ENCODE peak calls at places on chromosomes 13 and 19, in ten cellular contexts. A, B, K, O, V, D, P, Z, M and E are unnamed samples.
A peak's percentile ranks its signal among the peaks of the same experiment; 100 is the strongest.

GRCh38 chr13:35727881-35728280 is 251.4 kb upstream of the MAB21L1 start:
- DNase-seq in D (no peak), O (no peak), B (no peak), M (no peak), V (no peak), P (no peak), Z (no peak), A (peak; percentile 9), K (peak; percentile 35), E (no peak)

GRCh38 chr19:50516456-50516855 is 2.7 kb upstream of the ASPDH start:
- DNase-seq in M (no peak), A (no peak), O (no peak), D (no peak), K (no peak), P (no peak), V (no peak), Z (no peak), B (no peak), E (no peak)

GRCh38 chr19:17527326-17527725 is 15.9 kb downstream of the PGLS start:
- DNase-seq in K (no peak), B (no peak), A (no peak), O (no peak), D (no peak), M (no peak), V (no peak), Z (no peak), P (no peak), E (no peak)

GRCh38 chr19:33373701-33374405 is at the start of gene CEBPG:
- DNase-seq in A (peak; percentile 70), B (peak; percentile 28), V (peak; percentile 74), Z (no peak), D (no peak), P (no peak), O (peak; percentile 38), M (no peak), K (peak; percentile 58), E (peak; percentile 69)

GRCh38 chr13:104024416-104025170 is 958.4 kb upstream of the SLC10A2 start:
- DNase-seq in Z (no peak), B (no peak), A (no peak), P (no peak), O (peak; percentile 49), V (peak; percentile 91), D (no peak), M (no peak), K (peak; percentile 13), E (no peak)

GRCh38 chr19:2149980-2150793 is 1.2 kb downstream of the AP3D1 start:
- DNase-seq in Z (no peak), K (peak; percentile 41), M (peak; percentile 81), O (peak; percentile 35), V (no peak), D (peak; percentile 60), B (no peak), A (no peak), P (no peak), E (no peak)

GRCh38 chr13:84339456-84339855 is 457.2 kb upstream of the SLITRK1 start:
- DNase-seq in K (no peak), P (no peak), O (no peak), D (no peak), A (no peak), M (no peak), Z (no peak), B (no peak), V (no peak), E (no peak)

GRCh38 chr19:40612831-40613668 is 11.9 kb downstream of the LTBP4 start:
- DNase-seq in B (no peak), V (peak; percentile 79), M (peak; percentile 74), P (no peak), D (no peak), O (peak; percentile 41), K (no peak), A (peak; percentile 90), Z (no peak), E (peak; percentile 85)

GRCh38 chr13:48214519-48215121 is 18.4 kb upstream of the ITM2B start:
- DNase-seq in M (no peak), P (no peak), V (no peak), D (no peak), O (no peak), Z (no peak), A (no peak), K (peak; percentile 57), B (no peak), E (no peak)

GRCh38 chr19:50838239-50838638 is 4.9 kb upstream of the KLK15 start:
- DNase-seq in B (no peak), D (no peak), O (no peak), Z (peak; percentile 25), M (no peak), P (no peak), A (no peak), K (no peak), V (peak; percentile 5), E (no peak)

GRCh38 chr13:111216166-111216960 is 101.3 kb downstream of the ARHGEF7 start:
- DNase-seq in P (no peak), D (no peak), A (peak; percentile 34), V (peak; percentile 47), M (no peak), B (no peak), O (peak; percentile 46), K (no peak), Z (no peak), E (peak; percentile 64)

GRCh38 chr19:17826508-17827056 is 5.3 kb upstream of the INSL3 start:
- DNase-seq in M (no peak), Z (no peak), K (no peak), P (no peak), B (no peak), D (no peak), V (no peak), O (no peak), A (no peak), E (no peak)

GRCh38 chr13:40355126-40355719 is 311.2 kb downstream of the FOXO1 start:
- DNase-seq in O (no peak), Z (no peak), P (no peak), B (no peak), M (no peak), V (no peak), D (no peak), A (no peak), K (no peak), E (no peak)

GRCh38 chr13:112711528-112712265 is 21.9 kb downstream of the ATP11A start:
- DNase-seq in A (peak; percentile 99), M (no peak), O (peak; percentile 98), K (peak; percentile 89), P (peak; percentile 96), B (peak; percentile 94), Z (no peak), V (peak; percentile 87), D (peak; percentile 74), E (peak; percentile 45)

GRCh38 chr19:39140594-39140993 is 15.0 kb downstream of the PAK4 start:
- DNase-seq in M (peak; percentile 22), Z (no peak), V (no peak), D (no peak), O (no peak), A (no peak), K (no peak), B (no peak), P (no peak), E (no peak)

GRCh38 chr19:49555600-49556411 is 24.6 kb downstream of the NOSIP start:
- DNase-seq in V (peak; percentile 53), D (no peak), Z (no peak), B (no peak), P (no peak), M (peak; percentile 95), K (no peak), O (peak; percentile 56), A (peak; percentile 69), E (peak; percentile 87)

GRCh38 chr19:17402982-17403855 is 2.2 kb downstream of the BST2 start:
- DNase-seq in A (peak; percentile 87), M (no peak), D (no peak), B (no peak), K (no peak), Z (no peak), V (peak; percentile 46), P (no peak), O (no peak), E (peak; percentile 71)

GRCh38 chr19:44164327-44164672 is 600 bp upstream of the ZNF226 start:
- DNase-seq in B (no peak), P (no peak), K (no peak), M (no peak), Z (no peak), D (no peak), A (no peak), V (no peak), O (no peak), E (no peak)
- TF ChIP-seq CTCF in B (no peak), P (no peak), K (no peak), M (no peak), Z (no peak), D (no peak), A (no peak), V (no peak), O (no peak), E (no peak)

DNA sequence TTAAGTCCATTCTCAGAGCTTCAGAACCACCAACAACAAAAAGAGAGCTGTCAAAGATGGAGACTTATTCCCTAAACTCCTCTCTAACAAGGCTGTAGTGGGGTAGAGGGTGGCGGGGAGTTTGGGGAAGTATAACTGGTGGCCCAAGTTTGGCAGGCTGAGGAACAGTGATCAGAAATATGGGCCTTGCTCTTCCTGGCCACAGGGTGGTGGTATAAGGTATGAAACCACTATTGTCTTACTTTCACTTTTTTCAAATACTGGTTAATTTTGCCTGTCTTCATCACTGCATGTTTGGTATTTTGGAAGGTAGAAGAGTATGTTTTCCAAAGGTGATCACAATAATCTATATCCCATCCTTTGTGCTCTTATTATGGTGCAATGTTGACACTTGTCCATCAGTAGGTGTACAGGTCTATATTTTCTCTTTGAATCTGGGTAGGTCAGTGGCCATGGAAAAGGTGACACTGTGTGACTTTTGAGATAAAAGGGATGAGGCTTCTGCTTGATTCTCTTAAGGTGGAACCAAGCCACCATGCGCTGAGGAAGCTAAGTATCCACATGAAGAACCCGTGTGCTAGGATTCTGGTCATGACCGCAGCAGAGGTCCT is 23.2 kb upstream of the GPC5 start:
- DNase-seq in K (no peak), V (peak; percentile 49), D (no peak), O (no peak), Z (no peak), A (peak; percentile 24), M (no peak), B (no peak), P (no peak), E (peak; percentile 6)
- TF ChIP-seq CTCF in K (peak; percentile 59), V (peak; percentile 79), D (no peak), O (peak; percentile 68), Z (peak; percentile 61), A (peak; percentile 41), M (no peak), B (peak; percentile 66), P (peak; percentile 69), E (peak; percentile 45)

GRCh38 chr19:18995804-18996241 is 37.5 kb downstream of the SUGP2 start:
- DNase-seq in M (no peak), D (no peak), O (peak; percentile 93), B (peak; percentile 88), A (peak; percentile 75), V (peak; percentile 94), Z (no peak), P (peak; percentile 91), K (peak; percentile 58), E (peak; percentile 45)
- TF ChIP-seq CTCF in M (no peak), D (no peak), O (peak; percentile 92), B (peak; percentile 76), A (no peak), V (peak; percentile 90), Z (peak; percentile 39), P (peak; percentile 94), K (peak; percentile 53), E (peak; percentile 22)

DNA sequence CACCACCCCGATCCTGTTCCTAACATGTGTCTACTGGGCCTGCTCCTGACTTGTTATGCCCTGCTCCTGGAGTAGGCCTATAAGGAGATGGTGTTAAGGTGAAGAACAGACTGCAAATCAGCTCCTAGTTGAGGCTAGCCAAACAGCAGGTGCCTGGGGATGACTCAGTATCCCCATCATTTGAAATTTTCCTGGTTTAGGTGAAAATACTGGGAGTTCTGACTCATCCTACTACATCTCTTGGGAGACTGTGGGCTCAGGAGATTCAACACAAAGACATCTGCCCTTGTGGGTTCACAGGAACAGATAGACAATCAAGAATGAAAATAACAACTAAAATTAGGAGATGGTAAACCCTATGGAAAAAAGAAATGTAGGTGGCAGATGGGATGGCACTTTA is 41.2 kb downstream of the BRD4 start:
- DNase-seq in B (peak; percentile 66), O (peak; percentile 80), V (no peak), K (peak; percentile 27), M (no peak), A (no peak), P (no peak), Z (no peak), D (no peak), E (no peak)
- TF ChIP-seq CTCF in B (no peak), O (no peak), V (no peak), K (no peak), M (no peak), A (no peak), P (no peak), Z (no peak), D (no peak), E (no peak)